ENCODE peak calls at places on chromosomes 3 and 15, in five cellular contexts. One of them, this sample, is unnamed.

GRCh38 chr3:119550090-119550910 is 9.1 kb downstream of the CD80 start:
- DNase-seq in T1000: no peak
- DNase-seq in stimulated activated CD8-positive, alpha-beta memory T cell treated with anti-CD3 and anti-CD28 coated beads, Interleukin-12 subunit alpha, Interleukin-12 subunit beta, amount 100 ng/mL, for 4 hours: no peak
- DNase-seq in AG08396: no peak
- DNase-seq in cardiac muscle cell: no peak
- DNase-seq in this sample: no peak

GRCh38 chr3:16821053-16821452 is 63.7 kb upstream of the PLCL2 start:
- DNase-seq in T1000: no peak
- DNase-seq in stimulated activated CD8-positive, alpha-beta memory T cell treated with anti-CD3 and anti-CD28 coated beads, Interleukin-12 subunit alpha, Interleukin-12 subunit beta, amount 100 ng/mL, for 4 hours: no peak
- DNase-seq in AG08396: no peak
- DNase-seq in cardiac muscle cell: no peak
- DNase-seq in this sample: no peak

GRCh38 chr3:94513600-94513999 is 450.7 kb downstream of the NSUN3 start:
- DNase-seq in T1000: no peak
- DNase-seq in stimulated activated CD8-positive, alpha-beta memory T cell treated with anti-CD3 and anti-CD28 coated beads, Interleukin-12 subunit alpha, Interleukin-12 subunit beta, amount 100 ng/mL, for 4 hours: no peak
- DNase-seq in AG08396: no peak
- DNase-seq in cardiac muscle cell: no peak
- DNase-seq in this sample: no peak

GRCh38 chr3:9422712-9423424 is 25.5 kb downstream of the SETD5 start:
- DNase-seq in T1000: peak; percentile 60
- DNase-seq in stimulated activated CD8-positive, alpha-beta memory T cell treated with anti-CD3 and anti-CD28 coated beads, Interleukin-12 subunit alpha, Interleukin-12 subunit beta, amount 100 ng/mL, for 4 hours: no peak
- DNase-seq in AG08396: peak; percentile 74
- DNase-seq in cardiac muscle cell: peak; percentile 77
- DNase-seq in this sample: peak; percentile 90

GRCh38 chr15:84761534-84762190 is 13.3 kb downstream of the ZNF592 start:
- DNase-seq in T1000: no peak
- DNase-seq in stimulated activated CD8-positive, alpha-beta memory T cell treated with anti-CD3 and anti-CD28 coated beads, Interleukin-12 subunit alpha, Interleukin-12 subunit beta, amount 100 ng/mL, for 4 hours: no peak
- DNase-seq in AG08396: no peak
- DNase-seq in cardiac muscle cell: no peak
- DNase-seq in this sample: no peak

GRCh38 chr3:42402394-42403100 is 7.9 kb downstream of the LYZL4 start:
- DNase-seq in T1000: no peak
- DNase-seq in stimulated activated CD8-positive, alpha-beta memory T cell treated with anti-CD3 and anti-CD28 coated beads, Interleukin-12 subunit alpha, Interleukin-12 subunit beta, amount 100 ng/mL, for 4 hours: no peak
- DNase-seq in AG08396: no peak
- DNase-seq in cardiac muscle cell: no peak
- DNase-seq in this sample: no peak

GRCh38 chr3:183283886-183284285 is 30.8 kb downstream of the B3GNT5 start:
- DNase-seq in T1000: no peak
- DNase-seq in stimulated activated CD8-positive, alpha-beta memory T cell treated with anti-CD3 and anti-CD28 coated beads, Interleukin-12 subunit alpha, Interleukin-12 subunit beta, amount 100 ng/mL, for 4 hours: no peak
- DNase-seq in AG08396: no peak
- DNase-seq in cardiac muscle cell: no peak
- DNase-seq in this sample: no peak

GRCh38 chr3:143737065-143737464 is 111.2 kb downstream of the SLC9A9 start:
- DNase-seq in T1000: no peak
- DNase-seq in stimulated activated CD8-positive, alpha-beta memory T cell treated with anti-CD3 and anti-CD28 coated beads, Interleukin-12 subunit alpha, Interleukin-12 subunit beta, amount 100 ng/mL, for 4 hours: no peak
- DNase-seq in AG08396: no peak
- DNase-seq in cardiac muscle cell: no peak
- DNase-seq in this sample: no peak

GRCh38 chr15:26891448-26891881 is 24.6 kb downstream of the GABRA5 start:
- DNase-seq in T1000: peak; percentile 54
- DNase-seq in stimulated activated CD8-positive, alpha-beta memory T cell treated with anti-CD3 and anti-CD28 coated beads, Interleukin-12 subunit alpha, Interleukin-12 subunit beta, amount 100 ng/mL, for 4 hours: no peak
- DNase-seq in AG08396: peak; percentile 75
- DNase-seq in cardiac muscle cell: peak; percentile 86
- DNase-seq in this sample: peak; percentile 88

GRCh38 chr15:45919806-45920205 is 285.0 kb downstream of the SQOR start:
- DNase-seq in T1000: peak; percentile 36
- DNase-seq in stimulated activated CD8-positive, alpha-beta memory T cell treated with anti-CD3 and anti-CD28 coated beads, Interleukin-12 subunit alpha, Interleukin-12 subunit beta, amount 100 ng/mL, for 4 hours: no peak
- DNase-seq in AG08396: no peak
- DNase-seq in cardiac muscle cell: no peak
- DNase-seq in this sample: peak; percentile 68

This sample was measured in hepatocyte.